ENCODE peak calls at places on chromosomes 11 and 22, in four cellular contexts. W, P, M and K are unnamed samples.

GRCh38 chr22:21591695-21592094 is 24.2 kb downstream of the UBE2L3 start:
- DNase-seq in W (peak; percentile 56), M (no peak), P (no peak), K (no peak)

GRCh38 chr11:2268911-2269600 is 1.3 kb downstream of the ASCL2 start:
- DNase-seq in P (peak; percentile 46), W (peak; percentile 49), M (no peak), K (peak; percentile 59)

GRCh38 chr11:126147268-126148111 is 64.0 kb downstream of the RPUSD4 start:
- DNase-seq in W (no peak), P (no peak), M (no peak), K (peak; percentile 73)

GRCh38 chr22:46023558-46023981 is 46.6 kb upstream of the WNT7B start:
- DNase-seq in P (no peak), M (peak; percentile 68), W (no peak), K (no peak)

GRCh38 chr11:134761361-134761760 is 349.3 kb upstream of the B3GAT1 start:
- DNase-seq in M (no peak), P (peak; percentile 83), W (no peak), K (no peak)

GRCh38 chr11:82356316-82356715 is 377.3 kb downstream of the FAM181B start:
- DNase-seq in P (no peak), M (peak; percentile 70), W (no peak), K (peak; percentile 8)

GRCh38 chr22:49006207-49007012 is 821.3 kb downstream of the BRD1 start:
- DNase-seq in M (no peak), W (no peak), P (no peak), K (no peak)

GRCh38 chr22:29988719-29989118 is 91.5 kb upstream of the HORMAD2 start:
- DNase-seq in P (no peak), M (no peak), W (no peak), K (no peak)

GRCh38 chr22:29143848-29144785 is 61.6 kb upstream of the EMID1 start:
- DNase-seq in M (no peak), W (no peak), P (peak; percentile 68), K (no peak)

GRCh38 chr11:132373405-132374141 is 1003.2 kb downstream of the NTM start:
- DNase-seq in P (no peak), M (no peak), W (no peak), K (no peak)

GRCh38 chr22:46175631-46176030 is 25.3 kb downstream of the PPARA start:
- DNase-seq in W (no peak), P (no peak), M (peak; percentile 48), K (no peak)

GRCh38 chr11:14927146-14927545 is 35.1 kb upstream of the CYP2R1 start:
- DNase-seq in P (no peak), M (no peak), W (no peak), K (peak; percentile 44)

GRCh38 chr22:40326905-40327735 is 19.2 kb upstream of the ADSL start:
- DNase-seq in M (no peak), W (no peak), P (no peak), K (no peak)

GRCh38 chr11:6206456-6207180 is 1.3 kb downstream of the C11orf42 start:
- DNase-seq in W (no peak), M (no peak), P (no peak), K (no peak)

GRCh38 chr11:22659783-22660182 is 6.6 kb upstream of the GAS2 start:
- DNase-seq in M (no peak), P (no peak), W (no peak), K (no peak)

GRCh38 chr11:69968407-69969347 is 109.4 kb upstream of the ANO1 start:
- DNase-seq in W (peak; percentile 55), P (no peak), M (no peak), K (no peak)

GRCh38 chr22:35489225-35489624 is 51.4 kb upstream of the RASD2 start:
- DNase-seq in P (no peak), M (peak; percentile 58), W (no peak), K (no peak)

GRCh38 chr22:49297286-49297870 is 530.3 kb downstream of the BRD1 start:
- DNase-seq in W (no peak), P (peak; percentile 14), M (no peak), K (no peak)

GRCh38 chr22:22552630-22553029 is 6.4 kb downstream of the PRAME start:
- DNase-seq in W (no peak), P (peak; percentile 44), M (no peak), K (peak; percentile 9)

GRCh38 chr22:43136255-43136654 is 6.9 kb downstream of the MCAT start:
- DNase-seq in P (peak; percentile 89), M (no peak), W (no peak), K (no peak)

GRCh38 chr11:88383446-88383845 is 45.9 kb upstream of the CTSC start:
- DNase-seq in M (no peak), W (no peak), P (no peak), K (no peak)

GRCh38 chr11:24153337-24153736 is 343.5 kb upstream of the LUZP2 start:
- DNase-seq in W (no peak), M (no peak), P (no peak), K (no peak)

GRCh38 chr11:57475191-57475590 is 14.9 kb downstream of the RTN4RL2 start:
- DNase-seq in M (no peak), P (no peak), W (no peak), K (no peak)

GRCh38 chr11:8330416-8330815 is 66.7 kb upstream of the LMO1 start:
- DNase-seq in P (no peak), M (no peak), W (no peak), K (no peak)

GRCh38 chr11:47516984-47517853 is 35.7 kb downstream of the CELF1 start:
- DNase-seq in M (no peak), P (no peak), W (no peak), K (no peak)

GRCh38 chr11:70210051-70210501 is 7.0 kb downstream of the FADD start:
- DNase-seq in P (no peak), M (peak; percentile 58), W (no peak), K (no peak)

GRCh38 chr11:61303725-61304124 is 8.6 kb upstream of the VWCE start:
- DNase-seq in M (no peak), W (no peak), P (no peak), K (no peak)

GRCh38 chr11:94926698-94927237 is 46.6 kb downstream of the CWC15 start:
- DNase-seq in W (peak; percentile 84), M (peak; percentile 80), P (no peak), K (no peak)

GRCh38 chr11:13338437-13339069 is 61.0 kb downstream of the BMAL1 start:
- DNase-seq in W (no peak), P (no peak), M (peak; percentile 82), K (peak; percentile 68)

GRCh38 chr22:32576553-32577255 is 102.1 kb downstream of the FBXO7 start:
- DNase-seq in P (no peak), M (no peak), W (no peak), K (no peak)

GRCh38 chr11:72239296-72239848 is 4.6 kb downstream of the PHOX2A start:
- DNase-seq in P (no peak), M (no peak), W (peak; percentile 80), K (peak; percentile 39)

GRCh38 chr22:38925571-38926041 is 31.8 kb upstream of the APOBEC3A start:
- DNase-seq in W (no peak), P (no peak), M (peak; percentile 32), K (no peak)

GRCh38 chr11:121240650-121241299 is 51.8 kb upstream of the SC5D start:
- DNase-seq in M (no peak), W (no peak), P (no peak), K (no peak)

GRCh38 chr11:72762641-72763304 is 10.6 kb upstream of the ARAP1 start:
- DNase-seq in P (no peak), M (no peak), W (no peak), K (no peak)

GRCh38 chr22:30217698-30218565 is 28.6 kb downstream of the LIF start:
- DNase-seq in W (no peak), M (no peak), P (no peak), K (no peak)

GRCh38 chr22:49264696-49265095 is 563.0 kb downstream of the BRD1 start:
- DNase-seq in P (no peak), M (no peak), W (no peak), K (no peak)

GRCh38 chr11:128692750-128693578 is 908 bp upstream of the FLI1 start:
- DNase-seq in W (peak; percentile 52), M (no peak), P (peak; percentile 38), K (no peak)

GRCh38 chr22:42632096-42632495 is 8.3 kb downstream of the ATP5MGL start:
- DNase-seq in W (no peak), P (peak; percentile 59), M (no peak), K (no peak)

GRCh38 chr11:69449320-69450063 is 32.0 kb upstream of the LINC01488 start:
- DNase-seq in W (peak; percentile 80), P (no peak), M (peak; percentile 92), K (peak; percentile 74)